ENCODE peak calls at places on chromosomes 7 and 10, in six cellular contexts. U, O, D, M, S and A are unnamed samples.

GRCh38 chr10:59887972-59888640 is 18.2 kb downstream of the CCDC6 start:
- DNase-seq in S (no peak), D (no peak), U (no peak), O (peak; percentile 26), M (no peak), A (no peak)

GRCh38 chr10:7475046-7475860 is 64.4 kb upstream of the SFMBT2 start:
- DNase-seq in O (no peak), U (no peak), S (peak; percentile 5), M (no peak), D (peak; percentile 29), A (no peak)

GRCh38 chr7:15963206-15963605 is 276.7 kb upstream of the MEOX2 start:
- DNase-seq in O (no peak), S (no peak), M (no peak), D (no peak), U (no peak), A (no peak)

GRCh38 chr7:70361821-70362220 is 763.5 kb downstream of the AUTS2 start:
- DNase-seq in U (no peak), S (no peak), O (no peak), M (no peak), D (no peak), A (no peak)

GRCh38 chr7:32785365-32785764 is 106.2 kb downstream of the KBTBD2 start:
- DNase-seq in S (no peak), D (no peak), O (no peak), U (no peak), M (no peak), A (no peak)

GRCh38 chr7:43879477-43879876 is 10.2 kb upstream of the MRPS24 start:
- DNase-seq in O (no peak), M (no peak), U (no peak), D (no peak), S (peak; percentile 85), A (no peak)

GRCh38 chr7:131533566-131534561 is 22.6 kb downstream of the PODXL start:
- DNase-seq in O (no peak), U (no peak), S (no peak), D (no peak), M (no peak), A (no peak)

GRCh38 chr7:145036592-145037386 is 200.9 kb upstream of the TPK1 start:
- DNase-seq in O (peak; percentile 51), D (no peak), S (peak; percentile 9), U (no peak), M (peak; percentile 9), A (peak; percentile 18)

GRCh38 chr10:133269367-133269766 is 7.3 kb downstream of the ADAM8 start:
- DNase-seq in O (no peak), S (no peak), U (no peak), M (no peak), D (no peak), A (no peak)

GRCh38 chr7:141477866-141478265 is 73.3 kb upstream of the AGK start:
- DNase-seq in M (no peak), D (peak; percentile 25), U (no peak), O (no peak), S (no peak), A (no peak)

GRCh38 chr7:99140813-99141212 is 3.1 kb downstream of the SMURF1 start:
- DNase-seq in M (no peak), O (no peak), S (no peak), U (no peak), D (no peak), A (no peak)

GRCh38 chr10:50988792-50989191 is 85.5 kb upstream of the PRKG1 start:
- DNase-seq in S (peak; percentile 36), D (no peak), O (no peak), M (no peak), U (no peak), A (peak; percentile 28)

GRCh38 chr7:2893411-2893861 is 49.3 kb upstream of the GNA12 start:
- DNase-seq in D (no peak), S (no peak), O (peak; percentile 69), U (no peak), M (no peak), A (peak; percentile 73)

GRCh38 chr10:126839094-126839761 is 66.0 kb upstream of the DOCK1 start:
- DNase-seq in S (no peak), D (no peak), M (no peak), O (no peak), U (no peak), A (no peak)

GRCh38 chr10:31647861-31648260 is 280.8 kb downstream of the ARHGAP12 start:
- DNase-seq in U (no peak), S (no peak), M (no peak), O (no peak), D (no peak), A (no peak)

GRCh38 chr7:155309021-155309338 is 11.3 kb downstream of the INSIG1 start:
- DNase-seq in S (no peak), D (no peak), M (no peak), O (no peak), U (no peak), A (no peak)

GRCh38 chr7:134513169-134513752 is 14.1 kb upstream of the AKR1B10 start:
- DNase-seq in S (peak; percentile 49), M (peak; percentile 91), O (peak; percentile 52), D (peak; percentile 28), U (no peak), A (peak; percentile 50)

GRCh38 chr7:144738708-144739314 is 97.0 kb downstream of the TPK1 start:
- DNase-seq in D (no peak), U (no peak), S (peak; percentile 31), M (peak; percentile 1), O (peak; percentile 31), A (peak; percentile 7)

GRCh38 chr7:44379366-44380178 is 54.2 kb upstream of the CAMK2B start:
- DNase-seq in U (no peak), O (no peak), D (no peak), S (no peak), M (no peak), A (no peak)

GRCh38 chr10:7211857-7212577 is 198.8 kb downstream of the SFMBT2 start:
- DNase-seq in S (no peak), O (no peak), M (no peak), U (no peak), D (no peak), A (no peak)

GRCh38 chr7:96973986-96974385 is 31.4 kb upstream of the DLX6 start:
- DNase-seq in M (no peak), O (no peak), S (peak; percentile 64), U (no peak), D (no peak), A (no peak)

GRCh38 chr7:80207501-80207900 is 72.9 kb downstream of the GNAI1 start:
- DNase-seq in U (no peak), D (no peak), S (no peak), O (no peak), M (no peak), A (no peak)

DNA sequence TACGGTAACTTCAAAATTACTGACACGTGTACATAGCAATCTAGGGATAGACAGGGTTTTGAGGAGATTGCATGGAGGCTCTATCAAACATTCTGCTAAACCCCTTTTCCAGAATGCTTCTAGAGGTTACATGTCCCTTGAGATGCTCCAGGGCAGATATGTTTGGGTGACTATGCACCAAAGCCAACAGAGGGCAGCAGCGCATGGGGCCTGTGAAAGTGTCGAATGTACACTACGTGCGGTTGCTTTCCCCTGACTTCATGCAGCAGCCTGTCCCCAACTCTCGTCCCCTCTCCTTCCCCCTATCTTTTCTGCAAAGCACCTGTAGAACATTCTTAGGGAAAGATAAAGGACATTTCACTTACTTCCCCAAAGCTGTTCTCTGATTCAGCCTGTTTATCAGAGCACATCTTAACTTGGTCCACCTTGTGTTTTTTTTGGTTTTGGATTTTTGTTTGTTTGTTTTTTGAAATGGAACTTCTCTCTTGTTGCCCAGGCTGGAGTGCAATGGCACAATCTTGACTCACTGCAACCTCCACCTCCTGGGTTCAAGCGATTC is 90.2 kb downstream of the UBE3C start:
- DNase-seq in O (peak; percentile 35), S (no peak), D (no peak), U (no peak), M (peak; percentile 21), A (no peak)
- TF ChIP-seq CTCF in O (no peak), S (peak; percentile 60), D (peak; percentile 14), U (no peak), M (peak; percentile 42), A (peak; percentile 53)

DNA sequence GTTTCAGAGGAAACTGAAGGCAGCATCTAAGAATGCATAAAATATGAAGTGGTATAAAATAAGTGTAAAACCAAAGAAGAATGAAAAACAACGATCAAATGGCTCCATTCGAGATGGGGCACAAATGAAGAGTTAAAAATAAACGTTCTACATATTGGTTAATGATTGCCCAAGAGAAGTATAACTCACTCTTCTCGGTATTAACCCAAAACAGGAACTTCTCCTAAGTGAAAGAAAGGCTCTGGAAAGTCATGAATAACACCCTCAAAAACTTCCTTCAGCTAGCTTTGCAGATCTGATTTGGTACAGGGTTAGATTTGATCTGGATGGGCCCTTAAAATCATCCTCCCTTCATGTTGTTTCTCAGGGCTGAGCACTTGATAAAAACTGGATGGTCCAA is 94.3 kb upstream of the ADO start:
- DNase-seq in M (no peak), D (no peak), U (no peak), S (no peak), O (no peak), A (no peak)
- TF ChIP-seq CTCF in M (no peak), D (no peak), U (no peak), S (no peak), O (no peak), A (no peak)

GRCh38 chr10:124037286-124037685 is 56.1 kb downstream of the CHST15 start:
- DNase-seq in U (no peak), M (no peak), O (no peak), S (no peak), D (no peak), A (no peak)

GRCh38 chr10:124035928-124036558 is 57.4 kb downstream of the CHST15 start:
- DNase-seq in D (peak; percentile 37), O (peak; percentile 84), M (no peak), S (peak; percentile 22), U (peak; percentile 78), A (peak; percentile 93)

GRCh38 chr10:124036746-124037145 is 56.7 kb downstream of the CHST15 start:
- DNase-seq in S (no peak), U (no peak), O (no peak), D (no peak), M (no peak), A (no peak)

GRCh38 chr10:124039432-124040086 is 53.8 kb downstream of the CHST15 start:
- DNase-seq in M (no peak), S (no peak), D (no peak), U (no peak), O (no peak), A (no peak)

DNA sequence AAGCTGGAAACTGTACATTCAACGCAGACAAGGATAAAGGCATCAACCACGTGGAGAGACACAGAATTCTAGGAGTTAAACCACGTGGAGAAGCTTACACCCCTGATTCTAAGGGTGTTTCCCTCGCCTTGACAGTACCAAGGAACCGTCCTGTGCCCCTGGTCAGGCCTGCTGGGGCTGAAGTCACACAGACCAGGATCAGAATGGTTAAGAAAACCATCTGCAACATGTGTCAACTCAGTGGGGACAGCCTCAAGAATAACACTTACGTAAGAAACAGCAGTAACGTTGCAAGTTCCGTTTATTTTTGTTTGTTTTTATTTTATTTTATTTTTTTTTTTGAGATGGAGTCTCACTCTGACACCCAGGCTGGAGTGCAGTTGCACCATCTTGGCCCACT is 55.6 kb downstream of the CHST15 start:
- DNase-seq in O (no peak), D (no peak), S (no peak), U (no peak), M (no peak), A (no peak)
- TF ChIP-seq CTCF in O (no peak), D (no peak), S (no peak), U (no peak), M (no peak), A (no peak)

DNA sequence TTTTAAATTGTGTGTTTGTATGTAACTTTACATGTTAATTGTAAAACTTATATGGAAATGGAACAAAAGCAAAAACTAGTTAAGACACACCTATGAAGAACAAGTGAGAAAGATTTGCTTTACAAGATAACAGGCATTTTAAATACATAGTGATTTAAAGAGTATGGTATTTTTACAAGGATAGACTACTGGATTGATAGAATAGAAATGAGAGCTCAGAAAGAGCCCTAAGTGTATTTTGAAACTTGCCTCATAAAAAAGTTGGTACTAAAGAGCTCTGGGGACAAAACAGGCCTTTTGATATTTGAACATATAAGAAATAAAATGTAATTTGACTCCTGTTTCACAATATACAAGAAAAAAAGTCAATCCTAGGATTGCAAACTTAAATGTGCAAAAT is 928.4 kb downstream of the REEP3 start:
- DNase-seq in S (no peak), U (no peak), D (no peak), M (no peak), O (no peak), A (no peak)
- TF ChIP-seq CTCF in S (no peak), U (no peak), D (no peak), M (no peak), O (no peak), A (no peak)